ENCODE peak calls at places on chromosomes 7 and 10, in four cellular contexts. One of them, this sample, is unnamed.

GRCh38 chr7:618539-619355 is 99.1 kb upstream of the PDGFA start:
- DNase-seq in glutamatergic neuron: no peak
- DNase-seq in upper lobe of right lung: peak
- DNase-seq in K562: no peak
- DNase-seq in this sample: no peak

GRCh38 chr7:8147760-8148463 is 114.1 kb downstream of the ICA1 start:
- DNase-seq in glutamatergic neuron: no peak
- DNase-seq in upper lobe of right lung: no peak
- DNase-seq in K562: no peak
- DNase-seq in this sample: no peak

GRCh38 chr7:28732037-28732869 is 225.9 kb downstream of the TRIL start:
- DNase-seq in glutamatergic neuron: no peak
- DNase-seq in upper lobe of right lung: no peak
- DNase-seq in K562: no peak
- DNase-seq in this sample: no peak

GRCh38 chr10:112815238-112816032 is 134.6 kb upstream of the TCF7L2 start:
- DNase-seq in glutamatergic neuron: no peak
- DNase-seq in upper lobe of right lung: no peak
- DNase-seq in K562: no peak
- DNase-seq in this sample: no peak

GRCh38 chr10:116801658-116802057 is 47.6 kb upstream of the ENO4 start:
- DNase-seq in glutamatergic neuron: no peak
- DNase-seq in upper lobe of right lung: no peak
- DNase-seq in K562: no peak
- DNase-seq in this sample: no peak

GRCh38 chr7:124570558-124570957 is 195.0 kb downstream of the GPR37 start:
- DNase-seq in glutamatergic neuron: no peak
- DNase-seq in upper lobe of right lung: no peak
- DNase-seq in K562: no peak
- DNase-seq in this sample: no peak

GRCh38 chr7:159141159-159141558 is 3.5 kb downstream of the VIPR2 start:
- DNase-seq in glutamatergic neuron: no peak
- DNase-seq in upper lobe of right lung: no peak
- DNase-seq in K562: no peak
- DNase-seq in this sample: no peak

GRCh38 chr7:41103331-41103730 is 599.6 kb downstream of the INHBA start:
- DNase-seq in glutamatergic neuron: no peak
- DNase-seq in upper lobe of right lung: no peak
- DNase-seq in K562: no peak
- DNase-seq in this sample: no peak

GRCh38 chr7:79304711-79305110 is 148.8 kb downstream of the MAGI2 start:
- DNase-seq in glutamatergic neuron: no peak
- DNase-seq in upper lobe of right lung: no peak
- DNase-seq in K562: no peak
- DNase-seq in this sample: no peak

GRCh38 chr7:92753614-92754013 is 82.8 kb downstream of the CDK6 start:
- DNase-seq in glutamatergic neuron: no peak
- DNase-seq in upper lobe of right lung: no peak
- DNase-seq in K562: no peak
- DNase-seq in this sample: no peak

GRCh38 chr7:50684702-50685074 is 98.0 kb downstream of the GRB10 start:
- DNase-seq in glutamatergic neuron: no peak
- DNase-seq in upper lobe of right lung: no peak
- DNase-seq in K562: no peak
- DNase-seq in this sample: no peak

GRCh38 chr7:109844362-109844761 is 1246.6 kb upstream of the LRRN3 start:
- DNase-seq in glutamatergic neuron: no peak
- DNase-seq in upper lobe of right lung: no peak
- DNase-seq in K562: no peak
- DNase-seq in this sample: no peak

GRCh38 chr7:47724335-47724982 is 142.5 kb upstream of the TNS3 start:
- DNase-seq in glutamatergic neuron: no peak
- DNase-seq in upper lobe of right lung: no peak
- DNase-seq in K562: no peak
- DNase-seq in this sample: no peak

GRCh38 chr10:32412499-32412853 is 33.5 kb upstream of the CCDC7 start:
- DNase-seq in glutamatergic neuron: no peak
- DNase-seq in upper lobe of right lung: no peak
- DNase-seq in K562: no peak
- DNase-seq in this sample: no peak

GRCh38 chr7:98168181-98168903 is 42.9 kb upstream of the BHLHA15 start:
- DNase-seq in glutamatergic neuron: no peak
- DNase-seq in upper lobe of right lung: no peak
- DNase-seq in K562: peak
- DNase-seq in this sample: peak

GRCh38 chr10:102634696-102635095 is 9.6 kb upstream of the TRIM8 start:
- DNase-seq in glutamatergic neuron: no peak
- DNase-seq in upper lobe of right lung: no peak
- DNase-seq in K562: no peak
- DNase-seq in this sample: no peak

GRCh38 chr10:69929575-69929974 is 123.1 kb upstream of the MACROH2A2 start:
- DNase-seq in glutamatergic neuron: no peak
- DNase-seq in upper lobe of right lung: no peak
- DNase-seq in K562: no peak
- DNase-seq in this sample: no peak

GRCh38 chr7:118573065-118573464 is 348.6 kb downstream of the ANKRD7 start:
- DNase-seq in glutamatergic neuron: peak
- DNase-seq in upper lobe of right lung: no peak
- DNase-seq in K562: no peak
- DNase-seq in this sample: no peak

GRCh38 chr10:124449170-124450009 is 445 bp downstream of the NKX1-2 start:
- DNase-seq in glutamatergic neuron: no peak
- DNase-seq in upper lobe of right lung: no peak
- DNase-seq in K562: no peak
- DNase-seq in this sample: no peak

GRCh38 chr7:8042796-8043535 is 74.4 kb downstream of the GLCCI1 start:
- DNase-seq in glutamatergic neuron: no peak
- DNase-seq in upper lobe of right lung: no peak
- DNase-seq in K562: no peak
- DNase-seq in this sample: no peak

GRCh38 chr7:23211542-23211941 is 29.7 kb downstream of the NUP42 start:
- DNase-seq in glutamatergic neuron: no peak
- DNase-seq in upper lobe of right lung: no peak
- DNase-seq in K562: no peak
- DNase-seq in this sample: no peak

GRCh38 chr7:26723140-26723539 is 141.2 kb downstream of the SKAP2 start:
- DNase-seq in glutamatergic neuron: no peak
- DNase-seq in upper lobe of right lung: no peak
- DNase-seq in K562: no peak
- DNase-seq in this sample: no peak

GRCh38 chr10:131892817-131893675 is 7.8 kb upstream of the PPP2R2D start:
- DNase-seq in glutamatergic neuron: no peak
- DNase-seq in upper lobe of right lung: no peak
- DNase-seq in K562: no peak
- DNase-seq in this sample: no peak

GRCh38 chr7:31948041-31948440 is 122.2 kb downstream of the PDE1C start:
- DNase-seq in glutamatergic neuron: no peak
- DNase-seq in upper lobe of right lung: no peak
- DNase-seq in K562: no peak
- DNase-seq in this sample: no peak

GRCh38 chr10:8979976-8980375 is 925.5 kb downstream of the GATA3 start:
- DNase-seq in glutamatergic neuron: no peak
- DNase-seq in upper lobe of right lung: no peak
- DNase-seq in K562: no peak
- DNase-seq in this sample: no peak

GRCh38 chr10:8986975-8987374 is 932.5 kb downstream of the GATA3 start:
- DNase-seq in glutamatergic neuron: no peak
- DNase-seq in upper lobe of right lung: no peak
- DNase-seq in K562: no peak
- DNase-seq in this sample: no peak

GRCh38 chr10:8981277-8981676 is 926.8 kb downstream of the GATA3 start:
- DNase-seq in glutamatergic neuron: no peak
- DNase-seq in upper lobe of right lung: no peak
- DNase-seq in K562: no peak
- DNase-seq in this sample: no peak

GRCh38 chr10:8990280-8990987 is 935.9 kb downstream of the GATA3 start:
- DNase-seq in glutamatergic neuron: no peak
- DNase-seq in upper lobe of right lung: no peak
- DNase-seq in K562: no peak
- DNase-seq in this sample: no peak

GRCh38 chr10:8985651-8986050 is 931.2 kb downstream of the GATA3 start:
- DNase-seq in glutamatergic neuron: no peak
- DNase-seq in upper lobe of right lung: no peak
- DNase-seq in K562: no peak
- DNase-seq in this sample: no peak
- TF ChIP-seq CTCF in glutamatergic neuron: no peak
- TF ChIP-seq CTCF in upper lobe of right lung: no peak
- TF ChIP-seq CTCF in K562: no peak
- TF ChIP-seq CTCF in this sample: no peak

DNA sequence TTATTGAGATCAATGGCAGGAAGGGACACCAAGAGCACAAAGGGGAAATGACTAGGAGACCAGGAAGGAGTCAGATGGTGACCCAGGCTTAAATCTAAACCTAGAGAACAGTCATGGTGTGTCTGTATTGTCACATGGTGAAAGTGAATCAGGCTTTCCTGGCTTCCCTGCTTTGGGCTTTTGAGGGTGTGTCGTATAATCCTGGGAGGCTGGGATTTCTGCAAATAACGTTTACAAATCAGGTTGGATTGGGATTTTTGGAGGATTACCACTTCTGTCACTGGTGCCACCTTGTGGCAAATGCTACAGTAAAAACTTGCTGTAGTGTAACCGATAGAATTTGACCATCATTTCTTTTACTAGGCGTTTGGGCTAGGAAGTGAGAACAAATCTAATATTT is 502.6 kb downstream of the NRG3 start:
- DNase-seq in glutamatergic neuron: no peak
- DNase-seq in upper lobe of right lung: no peak
- DNase-seq in K562: no peak
- DNase-seq in this sample: no peak
- TF ChIP-seq CTCF in glutamatergic neuron: peak
- TF ChIP-seq CTCF in upper lobe of right lung: peak
- TF ChIP-seq CTCF in K562: no peak
- TF ChIP-seq CTCF in this sample: peak

GRCh38 chr7:151083824-151084160 is 499 bp upstream of the TMUB1 start:
- DNase-seq in glutamatergic neuron: no peak
- DNase-seq in upper lobe of right lung: no peak
- DNase-seq in K562: no peak
- DNase-seq in this sample: no peak

GRCh38 chr7:151086802-151087246 is 549 bp downstream of the AGAP3 start:
- DNase-seq in glutamatergic neuron: peak
- DNase-seq in upper lobe of right lung: no peak
- DNase-seq in K562: peak
- DNase-seq in this sample: peak

GRCh38 chr7:151087247-151088018 is 1.2 kb downstream of the AGAP3 start:
- DNase-seq in glutamatergic neuron: peak
- DNase-seq in upper lobe of right lung: peak
- DNase-seq in K562: peak
- DNase-seq in this sample: no peak

GRCh38 chr7:151085329-151085690 is 965 bp upstream of the AGAP3 start:
- DNase-seq in glutamatergic neuron: no peak
- DNase-seq in upper lobe of right lung: no peak
- DNase-seq in K562: no peak
- DNase-seq in this sample: no peak

GRCh38 chr7:151085691-151086620 is at the start of gene AGAP3:
- DNase-seq in glutamatergic neuron: peak
- DNase-seq in upper lobe of right lung: peak
- DNase-seq in K562: peak
- DNase-seq in this sample: peak
- TF ChIP-seq CTCF in glutamatergic neuron: no peak
- TF ChIP-seq CTCF in upper lobe of right lung: no peak
- TF ChIP-seq CTCF in K562: peak
- TF ChIP-seq CTCF in this sample: no peak

GRCh38 chr10:84139126-84140035 is at the start of gene GHITM:
- DNase-seq in glutamatergic neuron: peak
- DNase-seq in upper lobe of right lung: peak
- DNase-seq in K562: peak
- DNase-seq in this sample: peak
- TF ChIP-seq CTCF in glutamatergic neuron: peak
- TF ChIP-seq CTCF in upper lobe of right lung: peak
- TF ChIP-seq CTCF in K562: peak
- TF ChIP-seq CTCF in this sample: peak

GRCh38 chr7:97024209-97025129 is at the start of gene DLX5:
- DNase-seq in glutamatergic neuron: peak
- DNase-seq in upper lobe of right lung: no peak
- DNase-seq in K562: no peak
- DNase-seq in this sample: peak

GRCh38 chr7:97026705-97027426 is 2.2 kb upstream of the DLX5 start:
- DNase-seq in glutamatergic neuron: no peak
- DNase-seq in upper lobe of right lung: no peak
- DNase-seq in K562: no peak
- DNase-seq in this sample: no peak

GRCh38 chr7:97025983-97026704 is 1.5 kb upstream of the DLX5 start:
- DNase-seq in glutamatergic neuron: no peak
- DNase-seq in upper lobe of right lung: no peak
- DNase-seq in K562: no peak
- DNase-seq in this sample: peak

GRCh38 chr7:97025130-97025499 is 484 bp upstream of the DLX5 start:
- DNase-seq in glutamatergic neuron: no peak
- DNase-seq in upper lobe of right lung: no peak
- DNase-seq in K562: no peak
- DNase-seq in this sample: no peak

DNA sequence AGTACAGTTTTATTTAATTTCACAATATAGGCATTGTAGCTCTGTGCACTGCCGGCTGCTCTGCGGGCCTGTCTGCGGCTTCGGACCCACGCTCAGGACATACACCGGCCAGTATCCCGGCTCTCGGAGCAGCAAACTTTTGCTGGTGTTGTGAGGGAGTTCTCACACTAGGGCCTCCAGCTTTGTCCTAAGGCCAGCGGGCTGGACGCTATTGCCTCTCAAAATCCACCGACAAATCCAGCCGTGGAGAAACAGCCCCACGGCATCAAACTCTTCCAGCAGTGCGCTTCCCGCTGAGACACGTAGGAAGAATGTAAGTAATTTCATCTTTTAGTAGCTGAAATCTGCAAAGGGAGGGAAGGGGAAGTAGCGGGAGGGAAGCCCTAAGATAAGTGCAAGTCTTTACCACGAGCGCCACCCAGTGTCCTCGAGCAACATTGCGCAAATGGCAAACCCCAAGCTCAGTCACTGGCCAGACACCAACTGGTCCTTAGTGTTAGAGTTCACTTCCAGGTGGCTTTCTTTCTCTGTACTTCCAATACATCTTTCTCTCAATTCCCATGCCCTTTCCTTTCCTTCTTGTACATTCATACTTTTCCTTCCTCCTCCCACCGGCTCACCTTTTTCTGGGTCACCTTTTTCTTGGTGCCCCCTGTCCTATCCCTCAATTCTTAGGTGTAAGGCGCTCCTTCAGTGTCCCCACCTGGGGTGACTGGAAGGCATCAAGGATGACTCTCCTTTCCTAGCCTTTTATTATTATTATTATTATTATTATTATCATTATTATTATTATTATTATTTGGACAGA is 3.0 kb upstream of the DLX5 start:
- DNase-seq in glutamatergic neuron: peak
- DNase-seq in upper lobe of right lung: peak
- DNase-seq in K562: peak
- DNase-seq in this sample: peak
- TF ChIP-seq CTCF in glutamatergic neuron: peak
- TF ChIP-seq CTCF in upper lobe of right lung: peak
- TF ChIP-seq CTCF in K562: peak
- TF ChIP-seq CTCF in this sample: peak

GRCh38 chr7:148611692-148612091 is 21.1 kb downstream of the C7orf33 start:
- DNase-seq in glutamatergic neuron: no peak
- DNase-seq in upper lobe of right lung: no peak
- DNase-seq in K562: no peak
- DNase-seq in this sample: no peak
- TF ChIP-seq CTCF in glutamatergic neuron: no peak
- TF ChIP-seq CTCF in upper lobe of right lung: no peak
- TF ChIP-seq CTCF in K562: no peak
- TF ChIP-seq CTCF in this sample: no peak

This sample was measured in neural crest cell.